ENCODE peak calls at places on chromosomes 2 and 18, in ten cellular contexts. B, W, F, T, N, M, D, V, R and K are unnamed samples.

GRCh38 chr2:205451901-205452300 is 230.4 kb upstream of the NRP2 start:
- DNase-seq in F (no peak), M (no peak), V (no peak), T (no peak), B (no peak), R (no peak), N (no peak), W (no peak), D (no peak), K (no peak)

GRCh38 chr18:51568151-51568550 is 370.7 kb upstream of the MEX3C start:
- DNase-seq in W (no peak), D (no peak), R (no peak), M (no peak), F (no peak), T (no peak), N (no peak), B (no peak), V (no peak), K (no peak)

GRCh38 chr2:159574246-159574645 is 42.1 kb downstream of the BAZ2B start:
- DNase-seq in N (no peak), R (no peak), V (peak; percentile 45), W (no peak), F (no peak), B (no peak), D (no peak), T (no peak), M (no peak), K (no peak)

GRCh38 chr2:158269143-158269542 is 167.5 kb downstream of the UPP2 start:
- DNase-seq in F (no peak), N (peak; percentile 61), T (no peak), M (peak; percentile 40), R (peak; percentile 56), D (no peak), V (no peak), B (no peak), W (no peak), K (no peak)

GRCh38 chr18:8116346-8117007 is 492.8 kb upstream of the RAB12 start:
- DNase-seq in D (peak; percentile 25), T (no peak), R (no peak), W (no peak), F (no peak), M (no peak), V (peak; percentile 83), N (no peak), B (peak; percentile 78), K (peak; percentile 67)

GRCh38 chr2:232911712-232912277 is 41.7 kb downstream of the SNORC start:
- DNase-seq in W (no peak), R (no peak), F (no peak), V (no peak), T (no peak), M (no peak), D (no peak), N (no peak), B (no peak), K (no peak)

GRCh38 chr18:31579375-31579774 is 12.3 kb upstream of the TTR start:
- DNase-seq in F (no peak), D (no peak), R (no peak), W (no peak), B (no peak), M (no peak), N (no peak), V (no peak), T (no peak), K (no peak)

GRCh38 chr2:136255648-136256461 is 137.9 kb upstream of the CXCR4 start:
- DNase-seq in M (no peak), B (no peak), T (no peak), D (no peak), V (no peak), N (no peak), R (no peak), W (no peak), F (no peak), K (no peak)

GRCh38 chr2:62736899-62737559 is 31.5 kb downstream of the EHBP1 start:
- DNase-seq in M (no peak), N (no peak), D (peak; percentile 51), W (no peak), B (no peak), T (no peak), R (no peak), V (no peak), F (no peak), K (no peak)

GRCh38 chr2:62731275-62731674 is 25.8 kb downstream of the EHBP1 start:
- DNase-seq in V (no peak), M (no peak), F (no peak), N (no peak), T (no peak), R (no peak), D (no peak), W (no peak), B (no peak), K (no peak)

GRCh38 chr2:62727876-62728566 is 22.5 kb downstream of the EHBP1 start:
- DNase-seq in F (no peak), D (no peak), T (no peak), R (no peak), W (no peak), B (no peak), M (no peak), V (no peak), N (no peak), K (no peak)

GRCh38 chr2:62732262-62732777 is 26.8 kb downstream of the EHBP1 start:
- DNase-seq in V (no peak), M (no peak), T (no peak), D (no peak), R (no peak), W (no peak), F (no peak), N (no peak), B (no peak), K (no peak)

DNA sequence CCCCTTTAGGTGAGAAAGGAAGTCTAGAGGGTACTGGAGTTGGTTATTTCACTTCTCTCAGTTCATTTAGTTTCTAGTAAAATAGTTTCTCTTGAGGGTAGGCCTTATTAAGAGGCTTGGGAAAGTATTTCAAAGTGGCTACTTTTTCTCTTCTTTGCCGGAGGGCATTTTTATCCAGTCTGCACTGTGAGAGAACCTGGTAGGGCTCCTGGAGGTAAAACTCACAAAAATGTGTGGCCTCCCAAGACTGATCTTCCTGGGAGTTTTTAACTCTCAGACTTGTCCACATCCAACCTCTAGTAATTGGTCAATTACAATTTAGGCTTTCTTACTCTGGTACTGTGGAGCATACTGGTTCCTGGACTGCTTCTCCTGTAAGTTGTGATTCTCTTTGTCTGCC is 28.0 kb downstream of the EHBP1 start:
- DNase-seq in W (no peak), F (no peak), D (no peak), B (no peak), T (no peak), V (no peak), R (no peak), M (no peak), N (no peak), K (no peak)
- TF ChIP-seq POLR2A in W (no peak), F (no peak), D (no peak), B (no peak), T (no peak), V (no peak), R (no peak), M (no peak), N (no peak), K (no peak)

GRCh38 chr2:216497808-216498366 is 757 bp upstream of the RPL37A start:
- DNase-seq in N (no peak), D (no peak), T (no peak), W (no peak), M (no peak), B (no peak), R (no peak), F (no peak), V (no peak), K (no peak)

GRCh38 chr2:216498418-216499413 is at the start of gene RPL37A:
- DNase-seq in T (peak; percentile 90), B (peak; percentile 97), M (peak; percentile 95), D (peak; percentile 96), F (peak; percentile 94), N (peak; percentile 93), W (peak; percentile 86), R (peak; percentile 94), V (peak; percentile 96), K (peak; percentile 94)

GRCh38 chr2:216495656-216496055 is 3.0 kb upstream of the RPL37A start:
- DNase-seq in D (no peak), N (no peak), B (no peak), F (no peak), V (peak; percentile 77), M (no peak), R (no peak), T (no peak), W (no peak), K (no peak)

GRCh38 chr2:216499641-216500218 is 1.1 kb downstream of the RPL37A start:
- DNase-seq in B (no peak), R (no peak), W (no peak), D (no peak), N (no peak), T (no peak), F (no peak), V (peak; percentile 19), M (no peak), K (no peak)

GRCh38 chr2:216497382-216497781 is 1.3 kb upstream of the RPL37A start:
- DNase-seq in W (no peak), D (no peak), B (no peak), M (no peak), T (no peak), V (no peak), R (no peak), N (no peak), F (no peak), K (no peak)
- H3K4me1 ChIP-seq in W (peaks cover 9% of the 10 kb centered on the region), D (peaks cover 42% of the 10 kb centered on the region), B (peaks cover 35% of the 10 kb centered on the region), M (peaks cover 34% of the 10 kb centered on the region), T (peaks cover 4% of the 10 kb centered on the region), V (peaks cover 18% of the 10 kb centered on the region), R (peaks cover 22% of the 10 kb centered on the region), N (peaks cover 29% of the 10 kb centered on the region), F (peaks cover 34% of the 10 kb centered on the region), K (peaks cover 16% of the 10 kb centered on the region)

GRCh38 chr18:34594243-34594642 is 115.9 kb upstream of the DTNA start:
- DNase-seq in N (no peak), B (no peak), F (no peak), W (no peak), D (no peak), T (no peak), M (no peak), V (no peak), R (no peak), K (no peak)

GRCh38 chr18:34591920-34592444 is 118.1 kb upstream of the DTNA start:
- DNase-seq in T (no peak), F (no peak), D (no peak), M (no peak), R (no peak), W (no peak), N (no peak), B (no peak), V (no peak), K (no peak)

GRCh38 chr18:34590503-34590902 is 119.6 kb upstream of the DTNA start:
- DNase-seq in V (no peak), T (no peak), W (no peak), R (no peak), F (no peak), D (no peak), M (no peak), B (no peak), N (no peak), K (no peak)

GRCh38 chr18:34595673-34596072 is 114.4 kb upstream of the DTNA start:
- DNase-seq in R (peak; percentile 52), W (no peak), D (peak; percentile 20), N (no peak), M (no peak), F (no peak), V (peak; percentile 41), T (no peak), B (peak; percentile 1), K (no peak)

DNA sequence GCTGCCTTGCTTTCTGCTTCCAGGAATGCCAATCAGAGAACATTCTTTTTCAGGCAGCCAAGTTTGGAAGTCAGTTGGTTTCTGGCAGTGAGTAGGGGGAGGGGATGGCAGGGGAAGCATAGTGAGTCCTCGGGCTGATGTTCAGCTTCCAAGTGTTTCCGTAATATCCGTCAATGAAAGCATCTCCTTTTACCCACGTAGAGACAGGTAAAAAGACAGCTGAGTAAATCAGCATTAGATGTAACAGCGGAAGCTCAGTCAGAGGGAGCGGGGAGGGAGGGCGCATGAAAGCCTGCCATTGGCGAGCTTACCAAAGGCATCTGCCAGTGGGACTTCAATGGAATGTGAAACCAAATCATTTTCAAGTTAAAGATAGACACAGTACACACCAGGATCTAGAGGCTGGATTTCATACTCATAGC is 117.1 kb upstream of the DTNA start:
- DNase-seq in R (peak; percentile 81), M (peak; percentile 75), V (peak; percentile 59), F (peak; percentile 19), W (peak; percentile 7), B (no peak), N (peak; percentile 37), D (no peak), T (peak; percentile 48), K (peak; percentile 50)
- TF ChIP-seq POLR2A in R (peak; percentile 76), M (no peak), V (no peak), F (no peak), W (no peak), B (no peak), N (no peak), D (no peak), T (no peak), K (peak; percentile 30)

DNA sequence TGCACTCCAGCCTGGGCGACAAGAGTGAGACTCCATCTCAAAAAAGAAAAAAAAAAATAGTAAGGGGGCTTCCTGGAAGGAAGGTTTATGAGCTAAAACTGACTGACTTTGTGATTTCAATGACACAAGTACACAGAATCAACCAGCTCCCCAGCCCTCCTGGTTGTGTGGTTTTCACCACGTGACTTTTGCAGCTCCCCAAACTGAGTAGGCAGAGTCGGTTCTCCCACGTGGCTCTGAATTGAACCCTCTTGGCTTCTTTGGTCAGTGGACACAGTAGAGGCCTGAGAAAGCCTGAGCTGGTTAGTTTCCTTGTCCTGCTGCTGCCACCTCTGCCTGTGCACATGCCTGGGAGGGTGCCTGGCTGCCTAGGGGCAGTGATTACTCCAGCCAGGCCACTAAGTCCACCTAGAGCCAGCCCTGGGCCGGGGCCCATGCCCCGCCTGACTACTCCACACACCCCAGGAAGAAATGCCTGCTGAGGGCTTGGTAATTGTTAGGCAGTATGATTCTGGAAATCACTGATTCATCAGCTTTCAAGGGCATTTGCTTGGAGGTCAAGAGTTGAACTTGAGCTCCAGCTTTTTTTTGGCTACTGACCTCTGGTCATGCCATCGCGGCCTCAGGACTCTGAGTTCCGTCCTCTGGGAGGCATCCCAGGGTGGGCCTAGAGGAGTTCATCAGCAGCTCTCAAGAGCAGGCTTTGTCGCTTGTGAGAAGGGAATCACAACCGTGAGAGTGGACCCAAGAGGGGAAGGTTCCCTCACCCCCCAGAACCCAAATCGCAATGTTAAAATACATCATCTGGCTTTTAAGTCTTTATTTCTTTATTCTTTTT is 431.9 kb upstream of the HS6ST1 start:
- DNase-seq in N (no peak), D (no peak), T (no peak), M (peak; percentile 30), F (no peak), W (no peak), R (peak; percentile 59), V (no peak), B (no peak), K (no peak)
- H3K4me1 ChIP-seq in N (no peaks in the 10 kb centered on the region), D (no peaks in the 10 kb centered on the region), T (peaks cover 2% of the 10 kb centered on the region), M (peaks cover 67% of the 10 kb centered on the region), F (no peaks in the 10 kb centered on the region), W (no peaks in the 10 kb centered on the region), R (peaks cover 26% of the 10 kb centered on the region), V (peaks cover 2% of the 10 kb centered on the region), B (no peaks in the 10 kb centered on the region), K (no peaks in the 10 kb centered on the region)